ENCODE peak calls at places on chromosomes 1 and 21, in four cellular contexts. One of them, this sample, is unnamed.

GRCh38 chr1:172638885-172639831 is 19.7 kb upstream of the FASLG start:
- DNase-seq in HepG2: peak
- DNase-seq in K562: no peak
- DNase-seq in GM12878: peak
- DNase-seq in this sample: no peak

GRCh38 chr1:109837852-109838570 is 72.6 kb upstream of the CSF1 start:
- DNase-seq in HepG2: no peak
- DNase-seq in K562: no peak
- DNase-seq in GM12878: no peak
- DNase-seq in this sample: no peak

GRCh38 chr1:119768778-119769177 is at the start of gene HMGCS2:
- DNase-seq in HepG2: no peak
- DNase-seq in K562: no peak
- DNase-seq in GM12878: no peak
- DNase-seq in this sample: no peak

GRCh38 chr1:40421694-40422384 is 28.4 kb upstream of the ZFP69B start:
- DNase-seq in HepG2: peak
- DNase-seq in K562: no peak
- DNase-seq in GM12878: no peak
- DNase-seq in this sample: no peak

GRCh38 chr1:1345860-1346500 is 3.2 kb downstream of the DVL1 start:
- DNase-seq in HepG2: no peak
- DNase-seq in K562: no peak
- DNase-seq in GM12878: no peak
- DNase-seq in this sample: no peak

GRCh38 chr21:41611966-41612606 is 104.1 kb upstream of the TMPRSS2 start:
- DNase-seq in HepG2: peak
- DNase-seq in K562: peak
- DNase-seq in GM12878: no peak
- DNase-seq in this sample: peak

GRCh38 chr1:159938221-159938852 is 7.1 kb downstream of the IGSF9 start:
- DNase-seq in HepG2: no peak
- DNase-seq in K562: no peak
- DNase-seq in GM12878: no peak
- DNase-seq in this sample: no peak

GRCh38 chr1:43267291-43267805 is 2.4 kb upstream of the TMEM125 start:
- DNase-seq in HepG2: no peak
- DNase-seq in K562: peak
- DNase-seq in GM12878: no peak
- DNase-seq in this sample: no peak

GRCh38 chr21:28215214-28215954 is 777.3 kb downstream of the LTN1 start:
- DNase-seq in HepG2: no peak
- DNase-seq in K562: no peak
- DNase-seq in GM12878: no peak
- DNase-seq in this sample: no peak

GRCh38 chr1:110672001-110672752 is 2.6 kb downstream of the KCNA3 start:
- DNase-seq in HepG2: no peak
- DNase-seq in K562: peak
- DNase-seq in GM12878: no peak
- DNase-seq in this sample: peak

GRCh38 chr1:240998024-240998423 is 359.0 kb downstream of the RGS7 start:
- DNase-seq in HepG2: no peak
- DNase-seq in K562: no peak
- DNase-seq in GM12878: no peak
- DNase-seq in this sample: no peak

GRCh38 chr1:102833171-102833570 is 275.2 kb downstream of the COL11A1 start:
- DNase-seq in HepG2: no peak
- DNase-seq in K562: no peak
- DNase-seq in GM12878: no peak
- DNase-seq in this sample: no peak

GRCh38 chr1:115091582-115091981 is 2.3 kb upstream of the TSPAN2 start:
- DNase-seq in HepG2: no peak
- DNase-seq in K562: no peak
- DNase-seq in GM12878: no peak
- DNase-seq in this sample: no peak

GRCh38 chr1:32702599-32703478 is at the start of gene SYNC:
- DNase-seq in HepG2: no peak
- DNase-seq in K562: peak
- DNase-seq in GM12878: no peak
- DNase-seq in this sample: no peak

GRCh38 chr1:38724160-38725131 is 135.1 kb downstream of the RRAGC start:
- DNase-seq in HepG2: no peak
- DNase-seq in K562: no peak
- DNase-seq in GM12878: no peak
- DNase-seq in this sample: no peak

GRCh38 chr1:19405761-19406481 is 79.4 kb downstream of the CAPZB start:
- DNase-seq in HepG2: no peak
- DNase-seq in K562: no peak
- DNase-seq in GM12878: no peak
- DNase-seq in this sample: no peak

GRCh38 chr1:192691041-192691440 is 55.1 kb downstream of the RGS13 start:
- DNase-seq in HepG2: no peak
- DNase-seq in K562: no peak
- DNase-seq in GM12878: no peak
- DNase-seq in this sample: no peak

GRCh38 chr1:56278052-56278451 is 301.3 kb downstream of the PLPP3 start:
- DNase-seq in HepG2: no peak
- DNase-seq in K562: no peak
- DNase-seq in GM12878: no peak
- DNase-seq in this sample: no peak

GRCh38 chr1:99681583-99681982 is 35.7 kb downstream of the PALMD start:
- DNase-seq in HepG2: no peak
- DNase-seq in K562: no peak
- DNase-seq in GM12878: no peak
- DNase-seq in this sample: no peak

GRCh38 chr1:85578321-85579295 is 2.0 kb upstream of the CCN1 start:
- DNase-seq in HepG2: peak
- DNase-seq in K562: no peak
- DNase-seq in GM12878: no peak
- DNase-seq in this sample: no peak

GRCh38 chr1:154957258-154957657 is 1.4 kb upstream of the PBXIP1 start:
- DNase-seq in HepG2: no peak
- DNase-seq in K562: no peak
- DNase-seq in GM12878: no peak
- DNase-seq in this sample: no peak

GRCh38 chr1:110718452-110718851 is 43.7 kb upstream of the KCNA3 start:
- DNase-seq in HepG2: no peak
- DNase-seq in K562: no peak
- DNase-seq in GM12878: no peak
- DNase-seq in this sample: no peak

GRCh38 chr1:116351914-116352313 is 21.1 kb upstream of the ATP1A1 start:
- DNase-seq in HepG2: no peak
- DNase-seq in K562: no peak
- DNase-seq in GM12878: no peak
- DNase-seq in this sample: no peak

GRCh38 chr1:150151291-150152181 is 1.8 kb downstream of the PLEKHO1 start:
- DNase-seq in HepG2: no peak
- DNase-seq in K562: peak
- DNase-seq in GM12878: no peak
- DNase-seq in this sample: no peak

GRCh38 chr1:202197670-202198359 is 4.2 kb downstream of the LGR6 start:
- DNase-seq in HepG2: no peak
- DNase-seq in K562: no peak
- DNase-seq in GM12878: no peak
- DNase-seq in this sample: no peak

GRCh38 chr1:115355069-115355468 is 17.0 kb upstream of the NGF start:
- DNase-seq in HepG2: peak
- DNase-seq in K562: no peak
- DNase-seq in GM12878: no peak
- DNase-seq in this sample: no peak

GRCh38 chr1:145849356-145850165 is 4.1 kb downstream of the NUDT17 start:
- DNase-seq in HepG2: no peak
- DNase-seq in K562: peak
- DNase-seq in GM12878: no peak
- DNase-seq in this sample: peak

GRCh38 chr1:168442931-168443330 is 100.9 kb downstream of the XCL2 start:
- DNase-seq in HepG2: no peak
- DNase-seq in K562: no peak
- DNase-seq in GM12878: no peak
- DNase-seq in this sample: no peak

GRCh38 chr1:113392541-113392940 is 2.2 kb downstream of the MAGI3 start:
- DNase-seq in HepG2: no peak
- DNase-seq in K562: no peak
- DNase-seq in GM12878: no peak
- DNase-seq in this sample: no peak

GRCh38 chr1:84712288-84712874 is 22.1 kb upstream of the SSX2IP start:
- DNase-seq in HepG2: no peak
- DNase-seq in K562: no peak
- DNase-seq in GM12878: no peak
- DNase-seq in this sample: no peak

GRCh38 chr1:248825909-248826760 is at the start of gene SH3BP5L:
- DNase-seq in HepG2: peak
- DNase-seq in K562: peak
- DNase-seq in GM12878: peak
- DNase-seq in this sample: peak

GRCh38 chr1:8169364-8170058 is 143.4 kb upstream of the ERRFI1 start:
- DNase-seq in HepG2: peak
- DNase-seq in K562: no peak
- DNase-seq in GM12878: peak
- DNase-seq in this sample: no peak

GRCh38 chr1:198201956-198202784 is 45.4 kb downstream of the NEK7 start:
- DNase-seq in HepG2: no peak
- DNase-seq in K562: no peak
- DNase-seq in GM12878: peak
- DNase-seq in this sample: no peak

GRCh38 chr1:202093856-202094255 is 28.9 kb upstream of the GPR37L1 start:
- DNase-seq in HepG2: no peak
- DNase-seq in K562: no peak
- DNase-seq in GM12878: no peak
- DNase-seq in this sample: no peak

GRCh38 chr1:46490603-46491499 is 1.2 kb downstream of the DMBX1 start:
- DNase-seq in HepG2: no peak
- DNase-seq in K562: no peak
- DNase-seq in GM12878: no peak
- DNase-seq in this sample: no peak

GRCh38 chr1:37035014-37035686 is 835 bp upstream of the GRIK3 start:
- DNase-seq in HepG2: no peak
- DNase-seq in K562: no peak
- DNase-seq in GM12878: no peak
- DNase-seq in this sample: peak

GRCh38 chr1:10378071-10378841 is 20.6 kb upstream of the PGD start:
- DNase-seq in HepG2: no peak
- DNase-seq in K562: peak
- DNase-seq in GM12878: no peak
- DNase-seq in this sample: no peak

GRCh38 chr1:152768847-152769533 is 6.0 kb upstream of the LCE1F start:
- DNase-seq in HepG2: no peak
- DNase-seq in K562: no peak
- DNase-seq in GM12878: no peak
- DNase-seq in this sample: no peak

GRCh38 chr1:202016022-202016624 is 5.7 kb downstream of the ELF3 start:
- DNase-seq in HepG2: no peak
- DNase-seq in K562: no peak
- DNase-seq in GM12878: no peak
- DNase-seq in this sample: no peak

GRCh38 chr1:92244376-92244775 is 26.7 kb downstream of the C1orf146 start:
- DNase-seq in HepG2: no peak
- DNase-seq in K562: no peak
- DNase-seq in GM12878: no peak
- DNase-seq in this sample: no peak
- TF ChIP-seq TCF7 in HepG2: no peak
- TF ChIP-seq TCF7 in K562: no peak
- TF ChIP-seq TCF7 in GM12878: no peak
- TF ChIP-seq TCF7 in this sample: no peak

GRCh38 chr1:30984167-30984870 is 75.8 kb upstream of the SDC3 start:
- DNase-seq in HepG2: no peak
- DNase-seq in K562: no peak
- DNase-seq in GM12878: no peak
- DNase-seq in this sample: no peak
- TF ChIP-seq CTCF in HepG2: no peak
- TF ChIP-seq CTCF in K562: no peak
- TF ChIP-seq CTCF in GM12878: no peak
- TF ChIP-seq CTCF in this sample: no peak

DNA sequence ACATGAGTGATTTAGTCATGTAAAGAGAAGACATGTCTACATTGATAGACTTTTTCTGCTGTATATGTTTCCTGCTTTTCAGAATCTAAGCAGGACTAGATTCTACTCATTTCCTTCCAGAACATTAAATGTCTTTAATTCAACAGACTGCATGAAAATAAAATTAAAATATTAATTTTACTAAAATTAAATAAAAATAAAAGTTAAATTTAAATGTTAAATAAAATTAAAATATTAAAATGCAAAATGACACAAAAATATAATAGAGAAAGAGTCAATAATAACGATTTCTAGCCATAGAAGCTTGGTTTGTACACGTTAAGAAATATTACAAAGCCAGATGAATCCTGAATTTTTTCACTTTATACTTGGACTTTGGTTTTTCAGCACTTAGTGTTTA is 552.8 kb upstream of the NR5A2 start:
- DNase-seq in HepG2: no peak
- DNase-seq in K562: no peak
- DNase-seq in GM12878: no peak
- DNase-seq in this sample: no peak
- TF ChIP-seq ETV6 in HepG2: no peak
- TF ChIP-seq ETV6 in K562: no peak
- TF ChIP-seq ETV6 in GM12878: no peak
- TF ChIP-seq ETV6 in this sample: no peak

GRCh38 chr1:184502154-184502553 is 115.3 kb downstream of the C1orf21 start:
- DNase-seq in HepG2: no peak
- DNase-seq in K562: no peak
- DNase-seq in GM12878: no peak
- DNase-seq in this sample: no peak

GRCh38 chr1:184506501-184506900 is 119.7 kb downstream of the C1orf21 start:
- DNase-seq in HepG2: no peak
- DNase-seq in K562: no peak
- DNase-seq in GM12878: no peak
- DNase-seq in this sample: no peak

GRCh38 chr1:184504695-184505338 is 118.0 kb downstream of the C1orf21 start:
- DNase-seq in HepG2: no peak
- DNase-seq in K562: no peak
- DNase-seq in GM12878: no peak
- DNase-seq in this sample: no peak

GRCh38 chr1:184503221-184503749 is 116.5 kb downstream of the C1orf21 start:
- DNase-seq in HepG2: no peak
- DNase-seq in K562: no peak
- DNase-seq in GM12878: no peak
- DNase-seq in this sample: no peak

GRCh38 chr1:184504012-184504694 is 117.3 kb downstream of the C1orf21 start:
- DNase-seq in HepG2: no peak
- DNase-seq in K562: no peak
- DNase-seq in GM12878: no peak
- DNase-seq in this sample: no peak
- TF ChIP-seq TCF7 in HepG2: no peak
- TF ChIP-seq TCF7 in K562: no peak
- TF ChIP-seq TCF7 in GM12878: no peak
- TF ChIP-seq TCF7 in this sample: no peak

DNA sequence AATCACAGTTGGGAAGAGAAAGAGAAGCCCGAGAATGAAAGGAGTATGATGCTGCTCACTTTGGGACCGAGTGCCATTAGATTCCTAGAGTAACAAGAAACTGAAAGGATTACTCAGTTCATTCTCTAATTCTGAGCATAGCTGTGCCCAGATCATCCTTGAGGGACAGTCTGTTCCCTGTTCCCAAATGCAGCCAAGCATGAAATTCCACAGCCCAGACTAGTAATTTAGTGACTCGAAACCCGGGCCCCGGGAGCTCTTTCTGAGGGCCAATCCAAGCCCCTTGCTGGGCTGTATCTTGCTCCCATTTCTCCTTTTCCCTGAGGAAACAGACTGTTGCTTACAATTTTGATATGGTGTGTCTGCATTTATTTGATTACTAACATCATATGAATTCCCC is 30.0 kb upstream of the ETS2 start:
- DNase-seq in HepG2: no peak
- DNase-seq in K562: no peak
- DNase-seq in GM12878: no peak
- DNase-seq in this sample: no peak
- TF ChIP-seq CTCF in HepG2: no peak
- TF ChIP-seq CTCF in K562: no peak
- TF ChIP-seq CTCF in GM12878: no peak
- TF ChIP-seq CTCF in this sample: no peak